ENCODE peak calls at places on chromosome 22, in eight cellular contexts. C, K, Z, G, I, M, J and F are unnamed samples.

GRCh38 chr22:17588606-17589005 is 25.3 kb downstream of the SLC25A18 start:
- DNase-seq in C (no peak), K (no peak), Z (no peak), G (no peak), I (no peak), M (peak), J (peak), F (no peak)

GRCh38 chr22:48709976-48710375 is 1117.7 kb downstream of the BRD1 start:
- DNase-seq in C (no peak), K (no peak), Z (no peak), G (no peak), I (no peak), M (no peak), J (peak), F (no peak)

GRCh38 chr22:42754658-42755057 is 34.0 kb upstream of the A4GALT start:
- DNase-seq in C (no peak), K (peak), Z (no peak), G (no peak), I (no peak), M (no peak), J (no peak), F (no peak)

GRCh38 chr22:25166266-25167056 is 33.2 kb upstream of the CRYBB3 start:
- DNase-seq in C (no peak), K (no peak), Z (no peak), G (no peak), I (no peak), M (peak), J (no peak), F (no peak)

GRCh38 chr22:24894998-24895397 is 51.5 kb downstream of the LHFPL7 start:
- DNase-seq in C (no peak), K (no peak), Z (no peak), G (peak), I (no peak), M (peak), J (no peak), F (peak)

GRCh38 chr22:36422287-36423014 is 34.7 kb upstream of the MYH9 start:
- DNase-seq in C (no peak), K (no peak), Z (no peak), G (no peak), I (no peak), M (no peak), J (no peak), F (no peak)

GRCh38 chr22:27226666-27227065 is 569.3 kb downstream of the MIAT start:
- DNase-seq in C (no peak), K (peak), Z (no peak), G (no peak), I (no peak), M (peak), J (no peak), F (peak)

GRCh38 chr22:20155330-20156041 is 4.6 kb upstream of the CCDC188 start:
- DNase-seq in C (peak), K (no peak), Z (no peak), G (peak), I (no peak), M (no peak), J (peak), F (peak)

GRCh38 chr22:38132794-38133193 is 22.3 kb upstream of the BAIAP2L2 start:
- DNase-seq in C (no peak), K (no peak), Z (no peak), G (no peak), I (no peak), M (no peak), J (peak), F (no peak)

GRCh38 chr22:17114958-17115235 is 6.3 kb downstream of the TMEM121B start:
- DNase-seq in C (no peak), K (no peak), Z (no peak), G (no peak), I (no peak), M (no peak), J (peak), F (no peak)

GRCh38 chr22:46004105-46004866 is 27.3 kb upstream of the WNT7B start:
- DNase-seq in C (no peak), K (no peak), Z (peak), G (no peak), I (no peak), M (no peak), J (peak), F (no peak)

GRCh38 chr22:25366876-25367466 is 147.5 kb downstream of the CRYBB2 start:
- DNase-seq in C (no peak), K (no peak), Z (no peak), G (no peak), I (no peak), M (no peak), J (no peak), F (no peak)

GRCh38 chr22:49617866-49618688 is 209.6 kb downstream of the BRD1 start:
- DNase-seq in C (no peak), K (no peak), Z (no peak), G (no peak), I (no peak), M (no peak), J (peak), F (no peak)